ENCODE peak calls at places on chromosome 3, in five cellular contexts. One of them, this sample, is unnamed.

GRCh38 chr3:182763896-182764295 is 29.4 kb upstream of the ATP11B start:
- DNase-seq in kidney tubule cell: no peak
- DNase-seq in central memory CD4-positive, alpha-beta T cell: no peak
- DNase-seq in anterior cingulate cortex: no peak
- DNase-seq in NCI-H1105: no peak
- DNase-seq in this sample: no peak

GRCh38 chr3:183151716-183152385 is 10.7 kb downstream of the LAMP3 start:
- DNase-seq in anterior cingulate cortex: no peak
- DNase-seq in kidney tubule cell: no peak
- DNase-seq in NCI-H1105: no peak
- DNase-seq in central memory CD4-positive, alpha-beta T cell: no peak
- DNase-seq in this sample: no peak

GRCh38 chr3:109071349-109072142 is 46.4 kb downstream of the MORC1 start:
- DNase-seq in anterior cingulate cortex: no peak
- DNase-seq in central memory CD4-positive, alpha-beta T cell: no peak
- DNase-seq in NCI-H1105: no peak
- DNase-seq in kidney tubule cell: peak
- DNase-seq in this sample: peak

GRCh38 chr3:66303556-66303955 is 82.8 kb downstream of the SLC25A26 start:
- DNase-seq in anterior cingulate cortex: no peak
- DNase-seq in NCI-H1105: no peak
- DNase-seq in central memory CD4-positive, alpha-beta T cell: peak
- DNase-seq in kidney tubule cell: peak
- DNase-seq in this sample: no peak

GRCh38 chr3:127652246-127652995 is 20.3 kb upstream of the ABTB1 start:
- DNase-seq in kidney tubule cell: peak
- DNase-seq in central memory CD4-positive, alpha-beta T cell: no peak
- DNase-seq in anterior cingulate cortex: no peak
- DNase-seq in NCI-H1105: peak
- DNase-seq in this sample: no peak

GRCh38 chr3:5271061-5271683 is 83.7 kb downstream of the EDEM1 start:
- DNase-seq in central memory CD4-positive, alpha-beta T cell: no peak
- DNase-seq in kidney tubule cell: no peak
- DNase-seq in anterior cingulate cortex: no peak
- DNase-seq in NCI-H1105: no peak
- DNase-seq in this sample: no peak

GRCh38 chr3:176799675-176800074 is 397.6 kb downstream of the TBL1XR1 start:
- DNase-seq in anterior cingulate cortex: no peak
- DNase-seq in NCI-H1105: no peak
- DNase-seq in central memory CD4-positive, alpha-beta T cell: no peak
- DNase-seq in kidney tubule cell: peak
- DNase-seq in this sample: no peak

GRCh38 chr3:48451270-48451669 is 4.7 kb downstream of the ATRIP start:
- DNase-seq in kidney tubule cell: no peak
- DNase-seq in anterior cingulate cortex: no peak
- DNase-seq in NCI-H1105: no peak
- DNase-seq in central memory CD4-positive, alpha-beta T cell: no peak
- DNase-seq in this sample: no peak

GRCh38 chr3:99633887-99634558 is 4.4 kb upstream of the COL8A1 start:
- DNase-seq in anterior cingulate cortex: no peak
- DNase-seq in kidney tubule cell: peak
- DNase-seq in central memory CD4-positive, alpha-beta T cell: no peak
- DNase-seq in NCI-H1105: no peak
- DNase-seq in this sample: no peak

GRCh38 chr3:13574798-13575451 is 26.0 kb downstream of the FBLN2 start:
- DNase-seq in central memory CD4-positive, alpha-beta T cell: no peak
- DNase-seq in NCI-H1105: no peak
- DNase-seq in anterior cingulate cortex: no peak
- DNase-seq in kidney tubule cell: no peak
- DNase-seq in this sample: no peak

GRCh38 chr3:67790043-67790442 is 135.6 kb upstream of the SUCLG2 start:
- DNase-seq in NCI-H1105: no peak
- DNase-seq in kidney tubule cell: peak
- DNase-seq in anterior cingulate cortex: no peak
- DNase-seq in central memory CD4-positive, alpha-beta T cell: peak
- DNase-seq in this sample: peak

GRCh38 chr3:42020681-42021307 is 58.9 kb upstream of the ULK4 start:
- DNase-seq in kidney tubule cell: peak
- DNase-seq in anterior cingulate cortex: no peak
- DNase-seq in central memory CD4-positive, alpha-beta T cell: no peak
- DNase-seq in NCI-H1105: no peak
- DNase-seq in this sample: peak

GRCh38 chr3:167684389-167684993 is 30.7 kb upstream of the WDR49 start:
- DNase-seq in central memory CD4-positive, alpha-beta T cell: peak
- DNase-seq in NCI-H1105: peak
- DNase-seq in anterior cingulate cortex: no peak
- DNase-seq in kidney tubule cell: peak
- DNase-seq in this sample: peak

GRCh38 chr3:111667621-111668239 is 72.6 kb upstream of the ZBED2 start:
- DNase-seq in central memory CD4-positive, alpha-beta T cell: peak
- DNase-seq in kidney tubule cell: peak
- DNase-seq in anterior cingulate cortex: no peak
- DNase-seq in NCI-H1105: no peak
- DNase-seq in this sample: peak

GRCh38 chr3:38640661-38641441 is 8.6 kb downstream of the SCN5A start:
- DNase-seq in kidney tubule cell: no peak
- DNase-seq in anterior cingulate cortex: no peak
- DNase-seq in NCI-H1105: no peak
- DNase-seq in central memory CD4-positive, alpha-beta T cell: no peak
- DNase-seq in this sample: no peak

GRCh38 chr3:55343486-55344357 is 143.4 kb downstream of the WNT5A start:
- DNase-seq in NCI-H1105: no peak
- DNase-seq in central memory CD4-positive, alpha-beta T cell: no peak
- DNase-seq in kidney tubule cell: peak
- DNase-seq in anterior cingulate cortex: no peak
- DNase-seq in this sample: no peak

GRCh38 chr3:195213639-195214315 is 57.2 kb downstream of the XXYLT1 start:
- DNase-seq in anterior cingulate cortex: no peak
- DNase-seq in central memory CD4-positive, alpha-beta T cell: no peak
- DNase-seq in NCI-H1105: no peak
- DNase-seq in kidney tubule cell: no peak
- DNase-seq in this sample: no peak

GRCh38 chr3:194083253-194084224 is 52.4 kb upstream of the HES1 start:
- DNase-seq in central memory CD4-positive, alpha-beta T cell: no peak
- DNase-seq in anterior cingulate cortex: no peak
- DNase-seq in kidney tubule cell: no peak
- DNase-seq in NCI-H1105: no peak
- DNase-seq in this sample: no peak

GRCh38 chr3:107512108-107512507 is 10.7 kb upstream of the BBX start:
- DNase-seq in NCI-H1105: no peak
- DNase-seq in anterior cingulate cortex: no peak
- DNase-seq in central memory CD4-positive, alpha-beta T cell: no peak
- DNase-seq in kidney tubule cell: no peak
- DNase-seq in this sample: no peak

GRCh38 chr3:165211749-165212148 is 15.6 kb upstream of the SLITRK3 start:
- DNase-seq in kidney tubule cell: no peak
- DNase-seq in central memory CD4-positive, alpha-beta T cell: no peak
- DNase-seq in anterior cingulate cortex: no peak
- DNase-seq in NCI-H1105: no peak
- DNase-seq in this sample: no peak

GRCh38 chr3:161316006-161316689 is 55.2 kb downstream of the SPTSSB start:
- DNase-seq in NCI-H1105: no peak
- DNase-seq in kidney tubule cell: peak
- DNase-seq in anterior cingulate cortex: no peak
- DNase-seq in central memory CD4-positive, alpha-beta T cell: no peak
- DNase-seq in this sample: peak

GRCh38 chr3:133972156-133972555 is 57.6 kb downstream of the SLCO2A1 start:
- DNase-seq in NCI-H1105: no peak
- DNase-seq in central memory CD4-positive, alpha-beta T cell: no peak
- DNase-seq in kidney tubule cell: no peak
- DNase-seq in anterior cingulate cortex: no peak
- DNase-seq in this sample: no peak

GRCh38 chr3:37910666-37911400 is 49.2 kb downstream of the CTDSPL start:
- DNase-seq in central memory CD4-positive, alpha-beta T cell: no peak
- DNase-seq in NCI-H1105: no peak
- DNase-seq in kidney tubule cell: peak
- DNase-seq in anterior cingulate cortex: no peak
- DNase-seq in this sample: no peak

GRCh38 chr3:23480324-23480704 is 277.2 kb downstream of the UBE2E2 start:
- DNase-seq in central memory CD4-positive, alpha-beta T cell: no peak
- DNase-seq in kidney tubule cell: no peak
- DNase-seq in anterior cingulate cortex: peak
- DNase-seq in NCI-H1105: no peak
- DNase-seq in this sample: no peak

GRCh38 chr3:14524311-14524711 is 15.8 kb downstream of the GRIP2 start:
- DNase-seq in kidney tubule cell: peak
- DNase-seq in central memory CD4-positive, alpha-beta T cell: no peak
- DNase-seq in anterior cingulate cortex: no peak
- DNase-seq in NCI-H1105: no peak
- DNase-seq in this sample: no peak

GRCh38 chr3:40137586-40138295 is 171.8 kb upstream of the EIF1B start:
- DNase-seq in anterior cingulate cortex: no peak
- DNase-seq in kidney tubule cell: peak
- DNase-seq in central memory CD4-positive, alpha-beta T cell: no peak
- DNase-seq in NCI-H1105: no peak
- DNase-seq in this sample: peak

GRCh38 chr3:10180738-10181295 is 16.1 kb downstream of the IRAK2 start:
- DNase-seq in central memory CD4-positive, alpha-beta T cell: no peak
- DNase-seq in anterior cingulate cortex: no peak
- DNase-seq in NCI-H1105: no peak
- DNase-seq in kidney tubule cell: no peak
- DNase-seq in this sample: no peak

GRCh38 chr3:177448987-177449975 is 252.0 kb upstream of the TBL1XR1 start:
- DNase-seq in NCI-H1105: no peak
- DNase-seq in anterior cingulate cortex: no peak
- DNase-seq in kidney tubule cell: peak
- DNase-seq in central memory CD4-positive, alpha-beta T cell: peak
- DNase-seq in this sample: peak

GRCh38 chr3:77489216-77489615 is 449.3 kb downstream of the ROBO2 start:
- DNase-seq in anterior cingulate cortex: no peak
- DNase-seq in NCI-H1105: no peak
- DNase-seq in central memory CD4-positive, alpha-beta T cell: no peak
- DNase-seq in kidney tubule cell: no peak
- DNase-seq in this sample: no peak

GRCh38 chr3:134126153-134126552 is 96.4 kb upstream of the SLCO2A1 start:
- DNase-seq in anterior cingulate cortex: no peak
- DNase-seq in kidney tubule cell: no peak
- DNase-seq in central memory CD4-positive, alpha-beta T cell: no peak
- DNase-seq in NCI-H1105: no peak
- DNase-seq in this sample: no peak

GRCh38 chr3:130811552-130811951 is 64.9 kb upstream of the PIK3R4 start:
- DNase-seq in anterior cingulate cortex: no peak
- DNase-seq in central memory CD4-positive, alpha-beta T cell: no peak
- DNase-seq in NCI-H1105: peak
- DNase-seq in kidney tubule cell: no peak
- DNase-seq in this sample: no peak

GRCh38 chr3:38108649-38109579 is 28.0 kb downstream of the ACAA1 start:
- DNase-seq in kidney tubule cell: no peak
- DNase-seq in central memory CD4-positive, alpha-beta T cell: no peak
- DNase-seq in anterior cingulate cortex: no peak
- DNase-seq in NCI-H1105: no peak
- DNase-seq in this sample: no peak

GRCh38 chr3:10395671-10396070 is 74.8 kb upstream of the SEC13 start:
- DNase-seq in central memory CD4-positive, alpha-beta T cell: peak
- DNase-seq in anterior cingulate cortex: no peak
- DNase-seq in kidney tubule cell: no peak
- DNase-seq in NCI-H1105: no peak
- DNase-seq in this sample: peak

GRCh38 chr3:55408193-55408826 is 78.8 kb downstream of the WNT5A start:
- DNase-seq in anterior cingulate cortex: no peak
- DNase-seq in central memory CD4-positive, alpha-beta T cell: no peak
- DNase-seq in NCI-H1105: no peak
- DNase-seq in kidney tubule cell: no peak
- DNase-seq in this sample: peak

GRCh38 chr3:109696932-109697331 is 359.6 kb upstream of the DPPA4 start:
- DNase-seq in central memory CD4-positive, alpha-beta T cell: no peak
- DNase-seq in kidney tubule cell: no peak
- DNase-seq in anterior cingulate cortex: no peak
- DNase-seq in NCI-H1105: no peak
- DNase-seq in this sample: no peak